ENCODE peak calls at places on chromosomes 5 and 9, in nine cellular contexts. One of them, this sample, is unnamed.

GRCh38 chr5:11139471-11139870 is 378.4 kb upstream of the DAP start:
- DNase-seq in neural crest cell: no peak
- DNase-seq in GM12865: no peak
- DNase-seq in Calu3: no peak
- DNase-seq in fibroblast of the aortic adventitia: no peak
- DNase-seq in neural progenitor cell: no peak
- DNase-seq in astrocyte of the spinal cord: peak; percentile 35
- DNase-seq in brain microvascular endothelial cell: no peak
- DNase-seq in ovary: no peak
- DNase-seq in this sample: no peak

GRCh38 chr5:52502591-52502990 is 285.1 kb upstream of the ITGA1 start:
- DNase-seq in neural crest cell: no peak
- DNase-seq in GM12865: no peak
- DNase-seq in Calu3: no peak
- DNase-seq in fibroblast of the aortic adventitia: no peak
- DNase-seq in neural progenitor cell: peak; percentile 17
- DNase-seq in astrocyte of the spinal cord: no peak
- DNase-seq in brain microvascular endothelial cell: no peak
- DNase-seq in ovary: no peak
- DNase-seq in this sample: no peak

GRCh38 chr5:133993152-133993548 is 11.6 kb downstream of the VDAC1 start:
- DNase-seq in neural crest cell: no peak
- DNase-seq in GM12865: no peak
- DNase-seq in Calu3: no peak
- DNase-seq in fibroblast of the aortic adventitia: peak; percentile 53
- DNase-seq in neural progenitor cell: no peak
- DNase-seq in astrocyte of the spinal cord: peak; percentile 66
- DNase-seq in brain microvascular endothelial cell: peak; percentile 53
- DNase-seq in ovary: no peak
- DNase-seq in this sample: no peak

GRCh38 chr5:106172681-106173532 is 1497.8 kb downstream of the EFNA5 start:
- DNase-seq in neural crest cell: no peak
- DNase-seq in GM12865: peak; percentile 37
- DNase-seq in Calu3: peak; percentile 7
- DNase-seq in fibroblast of the aortic adventitia: peak; percentile 5
- DNase-seq in neural progenitor cell: no peak
- DNase-seq in astrocyte of the spinal cord: peak; percentile 14
- DNase-seq in brain microvascular endothelial cell: peak; percentile 75
- DNase-seq in ovary: no peak
- DNase-seq in this sample: no peak

GRCh38 chr9:24587883-24588282 is 42.2 kb upstream of the IZUMO3 start:
- DNase-seq in neural crest cell: no peak
- DNase-seq in GM12865: no peak
- DNase-seq in Calu3: no peak
- DNase-seq in fibroblast of the aortic adventitia: no peak
- DNase-seq in neural progenitor cell: no peak
- DNase-seq in astrocyte of the spinal cord: no peak
- DNase-seq in brain microvascular endothelial cell: no peak
- DNase-seq in ovary: no peak
- DNase-seq in this sample: no peak

GRCh38 chr9:136119259-136120118 is 814 bp upstream of the TMEM250 start:
- DNase-seq in neural crest cell: no peak
- DNase-seq in GM12865: peak; percentile 47
- DNase-seq in Calu3: peak; percentile 34
- DNase-seq in fibroblast of the aortic adventitia: peak; percentile 44
- DNase-seq in neural progenitor cell: peak; percentile 51
- DNase-seq in astrocyte of the spinal cord: peak; percentile 27
- DNase-seq in brain microvascular endothelial cell: no peak
- DNase-seq in ovary: peak; percentile 65
- DNase-seq in this sample: peak; percentile 49

GRCh38 chr9:37974506-37975173 is 70.7 kb upstream of the SLC25A51 start:
- DNase-seq in neural crest cell: no peak
- DNase-seq in GM12865: no peak
- DNase-seq in Calu3: no peak
- DNase-seq in fibroblast of the aortic adventitia: no peak
- DNase-seq in neural progenitor cell: no peak
- DNase-seq in astrocyte of the spinal cord: no peak
- DNase-seq in brain microvascular endothelial cell: no peak
- DNase-seq in ovary: no peak
- DNase-seq in this sample: no peak

GRCh38 chr5:159877894-159878448 is 38.3 kb upstream of the ADRA1B start:
- DNase-seq in neural crest cell: no peak
- DNase-seq in GM12865: no peak
- DNase-seq in Calu3: no peak
- DNase-seq in fibroblast of the aortic adventitia: peak; percentile 65
- DNase-seq in neural progenitor cell: no peak
- DNase-seq in astrocyte of the spinal cord: no peak
- DNase-seq in brain microvascular endothelial cell: no peak
- DNase-seq in ovary: peak; percentile 91
- DNase-seq in this sample: no peak

GRCh38 chr5:133612021-133612860 is at the start of gene FSTL4:
- DNase-seq in neural crest cell: peak; percentile 15
- DNase-seq in GM12865: peak; percentile 11
- DNase-seq in Calu3: peak; percentile 69
- DNase-seq in fibroblast of the aortic adventitia: no peak
- DNase-seq in neural progenitor cell: peak; percentile 82
- DNase-seq in astrocyte of the spinal cord: no peak
- DNase-seq in brain microvascular endothelial cell: no peak
- DNase-seq in ovary: no peak
- DNase-seq in this sample: peak; percentile 48

GRCh38 chr5:10935536-10935935 is 174.5 kb upstream of the DAP start:
- DNase-seq in neural crest cell: no peak
- DNase-seq in GM12865: no peak
- DNase-seq in Calu3: no peak
- DNase-seq in fibroblast of the aortic adventitia: no peak
- DNase-seq in neural progenitor cell: no peak
- DNase-seq in astrocyte of the spinal cord: no peak
- DNase-seq in brain microvascular endothelial cell: no peak
- DNase-seq in ovary: no peak
- DNase-seq in this sample: no peak

GRCh38 chr9:21160178-21160577 is 6.3 kb downstream of the IFNA21 start:
- DNase-seq in neural crest cell: no peak
- DNase-seq in GM12865: peak; percentile 75
- DNase-seq in Calu3: no peak
- DNase-seq in fibroblast of the aortic adventitia: no peak
- DNase-seq in neural progenitor cell: peak; percentile 27
- DNase-seq in astrocyte of the spinal cord: peak; percentile 54
- DNase-seq in brain microvascular endothelial cell: peak; percentile 74
- DNase-seq in ovary: no peak
- DNase-seq in this sample: peak; percentile 25

GRCh38 chr9:105205787-105206511 is 38.5 kb upstream of the SLC44A1 start:
- DNase-seq in neural crest cell: no peak
- DNase-seq in GM12865: no peak
- DNase-seq in Calu3: no peak
- DNase-seq in fibroblast of the aortic adventitia: peak; percentile 99
- DNase-seq in neural progenitor cell: no peak
- DNase-seq in astrocyte of the spinal cord: peak; percentile 82
- DNase-seq in brain microvascular endothelial cell: peak; percentile 45
- DNase-seq in ovary: peak; percentile 38
- DNase-seq in this sample: no peak

GRCh38 chr9:31908158-31908890 is 476.1 kb upstream of the ACO1 start:
- DNase-seq in neural crest cell: no peak
- DNase-seq in GM12865: peak; percentile 52
- DNase-seq in Calu3: peak; percentile 35
- DNase-seq in fibroblast of the aortic adventitia: no peak
- DNase-seq in neural progenitor cell: no peak
- DNase-seq in astrocyte of the spinal cord: peak; percentile 3
- DNase-seq in brain microvascular endothelial cell: no peak
- DNase-seq in ovary: no peak
- DNase-seq in this sample: no peak

DNA sequence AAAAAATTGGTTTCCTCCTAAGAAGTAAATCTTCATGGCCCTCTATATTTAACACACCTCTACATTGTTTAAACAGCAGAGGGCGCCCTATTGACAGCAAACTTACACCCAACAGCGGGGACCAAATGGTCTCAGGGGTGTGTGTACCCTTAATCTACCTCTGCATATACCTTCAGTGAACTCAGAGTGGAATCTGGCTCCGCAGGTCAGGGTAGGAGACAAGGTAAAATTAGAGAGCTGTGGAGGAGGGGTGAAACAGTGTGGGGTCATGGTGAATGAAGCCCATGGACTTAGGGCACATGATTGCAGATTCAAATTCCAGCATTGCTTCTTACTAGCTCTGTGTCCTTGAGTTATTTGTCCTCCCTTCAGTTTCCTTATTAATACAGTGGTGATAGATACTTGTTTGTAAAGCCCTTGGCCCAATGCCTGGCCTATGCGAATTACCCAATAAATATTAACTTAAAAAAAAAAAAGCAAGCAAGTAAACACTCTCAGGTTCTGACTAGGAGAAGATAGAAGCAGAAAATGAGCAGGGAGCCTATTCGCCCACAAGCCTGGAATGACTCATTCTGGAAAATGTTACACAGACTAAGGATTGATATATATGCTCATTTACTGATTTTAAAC is 122.9 kb downstream of the CAVIN4 start:
- DNase-seq in neural crest cell: peak; percentile 34
- DNase-seq in GM12865: peak; percentile 31
- DNase-seq in Calu3: peak; percentile 16
- DNase-seq in fibroblast of the aortic adventitia: peak; percentile 2
- DNase-seq in neural progenitor cell: peak; percentile 75
- DNase-seq in astrocyte of the spinal cord: no peak
- DNase-seq in brain microvascular endothelial cell: no peak
- DNase-seq in ovary: no peak
- DNase-seq in this sample: peak; percentile 15
- TF ChIP-seq CTCF in neural crest cell: peak; percentile 72
- TF ChIP-seq CTCF in GM12865: peak; percentile 41
- TF ChIP-seq CTCF in Calu3: no peak
- TF ChIP-seq CTCF in fibroblast of the aortic adventitia: peak; percentile 9
- TF ChIP-seq CTCF in neural progenitor cell: peak; percentile 89
- TF ChIP-seq CTCF in astrocyte of the spinal cord: peak; percentile 25
- TF ChIP-seq CTCF in brain microvascular endothelial cell: peak; percentile 45
- TF ChIP-seq CTCF in ovary: no peak
- TF ChIP-seq CTCF in this sample: peak; percentile 24

DNA sequence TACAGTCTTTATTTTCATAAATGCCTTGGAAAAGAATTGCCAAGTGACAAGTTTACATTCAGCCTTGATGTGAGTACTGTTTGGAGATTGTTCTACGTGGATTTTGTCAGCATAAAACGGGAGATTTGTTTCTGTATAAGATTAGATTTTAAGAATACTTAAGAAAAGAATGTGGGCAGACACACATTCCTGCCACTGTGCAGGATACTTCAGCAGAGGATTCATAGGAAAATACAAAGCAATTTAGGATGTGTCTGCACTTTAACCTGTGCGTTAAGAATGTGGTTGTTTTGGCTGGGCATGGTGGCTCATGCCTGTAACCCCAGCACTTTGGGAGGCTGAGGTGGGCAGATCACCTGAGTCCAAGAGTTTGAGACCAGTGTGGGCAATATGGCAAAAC is 37.2 kb downstream of the GPR107 start:
- DNase-seq in neural crest cell: no peak
- DNase-seq in GM12865: no peak
- DNase-seq in Calu3: no peak
- DNase-seq in fibroblast of the aortic adventitia: no peak
- DNase-seq in neural progenitor cell: no peak
- DNase-seq in astrocyte of the spinal cord: no peak
- DNase-seq in brain microvascular endothelial cell: no peak
- DNase-seq in ovary: no peak
- DNase-seq in this sample: no peak
- TF ChIP-seq CTCF in neural crest cell: peak; percentile 27
- TF ChIP-seq CTCF in GM12865: no peak
- TF ChIP-seq CTCF in Calu3: no peak
- TF ChIP-seq CTCF in fibroblast of the aortic adventitia: peak; percentile 20
- TF ChIP-seq CTCF in neural progenitor cell: no peak
- TF ChIP-seq CTCF in astrocyte of the spinal cord: peak; percentile 11
- TF ChIP-seq CTCF in brain microvascular endothelial cell: no peak
- TF ChIP-seq CTCF in ovary: no peak
- TF ChIP-seq CTCF in this sample: no peak

GRCh38 chr5:54894957-54895815 is 90.2 kb downstream of the ESM1 start:
- DNase-seq in neural crest cell: no peak
- DNase-seq in GM12865: no peak
- DNase-seq in Calu3: no peak
- DNase-seq in fibroblast of the aortic adventitia: no peak
- DNase-seq in neural progenitor cell: no peak
- DNase-seq in astrocyte of the spinal cord: no peak
- DNase-seq in brain microvascular endothelial cell: no peak
- DNase-seq in ovary: no peak
- DNase-seq in this sample: no peak

GRCh38 chr5:54900906-54901725 is 84.3 kb downstream of the ESM1 start:
- DNase-seq in neural crest cell: no peak
- DNase-seq in GM12865: no peak
- DNase-seq in Calu3: no peak
- DNase-seq in fibroblast of the aortic adventitia: peak; percentile 86
- DNase-seq in neural progenitor cell: no peak
- DNase-seq in astrocyte of the spinal cord: peak; percentile 27
- DNase-seq in brain microvascular endothelial cell: peak; percentile 63
- DNase-seq in ovary: peak; percentile 50
- DNase-seq in this sample: no peak

GRCh38 chr5:54897001-54897400 is 88.4 kb downstream of the ESM1 start:
- DNase-seq in neural crest cell: no peak
- DNase-seq in GM12865: no peak
- DNase-seq in Calu3: no peak
- DNase-seq in fibroblast of the aortic adventitia: no peak
- DNase-seq in neural progenitor cell: no peak
- DNase-seq in astrocyte of the spinal cord: no peak
- DNase-seq in brain microvascular endothelial cell: no peak
- DNase-seq in ovary: no peak
- DNase-seq in this sample: no peak

DNA sequence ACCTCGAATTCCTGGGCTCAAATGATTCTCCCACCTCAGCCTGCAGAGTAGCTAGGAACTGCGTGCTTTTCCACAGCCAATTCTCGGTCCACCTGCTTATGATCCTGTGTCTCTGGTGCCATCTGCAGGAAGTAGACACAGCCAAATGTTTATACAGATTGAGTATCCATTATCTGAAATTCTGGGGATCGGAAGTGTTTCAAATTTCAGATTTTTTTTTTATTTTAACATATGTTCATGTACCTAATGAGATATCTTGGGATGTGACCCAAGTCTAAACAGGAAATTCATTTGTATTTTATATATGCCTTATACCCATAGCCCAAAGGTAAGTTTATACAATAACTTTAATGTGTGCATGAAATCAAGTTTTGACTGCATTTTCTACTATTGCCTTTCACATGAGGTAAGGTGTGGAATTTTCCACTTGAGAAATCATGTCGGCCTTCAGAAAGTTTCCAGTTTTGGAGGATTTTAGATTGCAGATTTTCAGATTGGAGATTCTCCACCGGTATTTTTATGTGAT is 89.5 kb downstream of the ESM1 start:
- DNase-seq in neural crest cell: no peak
- DNase-seq in GM12865: peak; percentile 10
- DNase-seq in Calu3: peak; percentile 34
- DNase-seq in fibroblast of the aortic adventitia: peak; percentile 73
- DNase-seq in neural progenitor cell: peak; percentile 58
- DNase-seq in astrocyte of the spinal cord: peak; percentile 59
- DNase-seq in brain microvascular endothelial cell: peak; percentile 60
- DNase-seq in ovary: no peak
- DNase-seq in this sample: no peak
- TF ChIP-seq CTCF in neural crest cell: peak; percentile 63
- TF ChIP-seq CTCF in GM12865: peak; percentile 13
- TF ChIP-seq CTCF in Calu3: peak; percentile 35
- TF ChIP-seq CTCF in fibroblast of the aortic adventitia: peak; percentile 63
- TF ChIP-seq CTCF in neural progenitor cell: peak; percentile 63
- TF ChIP-seq CTCF in astrocyte of the spinal cord: peak; percentile 67
- TF ChIP-seq CTCF in brain microvascular endothelial cell: peak; percentile 72
- TF ChIP-seq CTCF in ovary: no peak
- TF ChIP-seq CTCF in this sample: no peak

GRCh38 chr9:117783828-117784227 is 79.6 kb downstream of the TLR4 start:
- DNase-seq in neural crest cell: no peak
- DNase-seq in GM12865: peak; percentile 72
- DNase-seq in Calu3: no peak
- DNase-seq in fibroblast of the aortic adventitia: no peak
- DNase-seq in neural progenitor cell: no peak
- DNase-seq in astrocyte of the spinal cord: no peak
- DNase-seq in brain microvascular endothelial cell: no peak
- DNase-seq in ovary: no peak
- DNase-seq in this sample: peak; percentile 39
- TF ChIP-seq CTCF in neural crest cell: no peak
- TF ChIP-seq CTCF in GM12865: no peak
- TF ChIP-seq CTCF in Calu3: no peak
- TF ChIP-seq CTCF in fibroblast of the aortic adventitia: no peak
- TF ChIP-seq CTCF in neural progenitor cell: no peak
- TF ChIP-seq CTCF in astrocyte of the spinal cord: no peak
- TF ChIP-seq CTCF in brain microvascular endothelial cell: no peak
- TF ChIP-seq CTCF in ovary: no peak
- TF ChIP-seq CTCF in this sample: no peak